ENCODE peak calls at places on chromosome 11, in seven cellular contexts. One of them, this sample, is unnamed.

GRCh38 chr11:128405693-128406364 is 181.5 kb downstream of the ETS1 start:
- DNase-seq in right atrium auricular region: no peak
- DNase-seq in heart right ventricle: no peak
- DNase-seq in IMR-90: no peak
- DNase-seq in SK-N-SH: no peak
- DNase-seq in mammary epithelial cell: no peak
- DNase-seq in GM23248: peak; percentile 49
- DNase-seq in this sample: no peak

GRCh38 chr11:74641905-74642304 is 49.5 kb downstream of the POLD3 start:
- DNase-seq in right atrium auricular region: no peak
- DNase-seq in mammary epithelial cell: no peak
- DNase-seq in IMR-90: no peak
- DNase-seq in SK-N-SH: no peak
- DNase-seq in GM23248: no peak
- DNase-seq in heart right ventricle: no peak
- DNase-seq in this sample: no peak

GRCh38 chr11:121889168-121889567 is 226.8 kb downstream of the BLID start:
- DNase-seq in GM23248: peak; percentile 72
- DNase-seq in right atrium auricular region: no peak
- DNase-seq in IMR-90: peak; percentile 41
- DNase-seq in heart right ventricle: no peak
- DNase-seq in SK-N-SH: no peak
- DNase-seq in mammary epithelial cell: no peak
- DNase-seq in this sample: peak; percentile 27

GRCh38 chr11:110311783-110312578 is 15.6 kb upstream of the RDX start:
- DNase-seq in right atrium auricular region: no peak
- DNase-seq in mammary epithelial cell: no peak
- DNase-seq in SK-N-SH: no peak
- DNase-seq in GM23248: peak; percentile 65
- DNase-seq in heart right ventricle: no peak
- DNase-seq in IMR-90: peak; percentile 75
- DNase-seq in this sample: peak; percentile 13

GRCh38 chr11:129289350-129290040 is 86.2 kb upstream of the BARX2 start:
- DNase-seq in heart right ventricle: no peak
- DNase-seq in mammary epithelial cell: no peak
- DNase-seq in SK-N-SH: no peak
- DNase-seq in IMR-90: no peak
- DNase-seq in GM23248: no peak
- DNase-seq in right atrium auricular region: no peak
- DNase-seq in this sample: no peak

GRCh38 chr11:133947298-133947905 is 9.4 kb downstream of the IGSF9B start:
- DNase-seq in right atrium auricular region: no peak
- DNase-seq in GM23248: peak; percentile 77
- DNase-seq in SK-N-SH: peak; percentile 77
- DNase-seq in IMR-90: peak; percentile 23
- DNase-seq in heart right ventricle: peak; percentile 57
- DNase-seq in mammary epithelial cell: peak; percentile 21
- DNase-seq in this sample: peak; percentile 76

GRCh38 chr11:13760115-13760514 is 91.6 kb downstream of the FAR1 start:
- DNase-seq in IMR-90: peak; percentile 6
- DNase-seq in GM23248: no peak
- DNase-seq in SK-N-SH: no peak
- DNase-seq in mammary epithelial cell: peak; percentile 36
- DNase-seq in right atrium auricular region: no peak
- DNase-seq in heart right ventricle: no peak
- DNase-seq in this sample: no peak

GRCh38 chr11:114039551-114039950 is 20.0 kb upstream of the ZBTB16 start:
- DNase-seq in GM23248: no peak
- DNase-seq in IMR-90: no peak
- DNase-seq in right atrium auricular region: no peak
- DNase-seq in heart right ventricle: no peak
- DNase-seq in SK-N-SH: no peak
- DNase-seq in mammary epithelial cell: no peak
- DNase-seq in this sample: no peak

GRCh38 chr11:86197448-86197847 is 47.1 kb upstream of the EED start:
- DNase-seq in mammary epithelial cell: no peak
- DNase-seq in IMR-90: peak; percentile 24
- DNase-seq in right atrium auricular region: no peak
- DNase-seq in GM23248: peak; percentile 37
- DNase-seq in heart right ventricle: no peak
- DNase-seq in SK-N-SH: no peak
- DNase-seq in this sample: no peak

GRCh38 chr11:6251990-6252473 is 7.6 kb upstream of the CCKBR start:
- DNase-seq in mammary epithelial cell: no peak
- DNase-seq in IMR-90: peak; percentile 85
- DNase-seq in right atrium auricular region: no peak
- DNase-seq in heart right ventricle: no peak
- DNase-seq in GM23248: peak; percentile 61
- DNase-seq in SK-N-SH: no peak
- DNase-seq in this sample: no peak

GRCh38 chr11:6474806-6475500 is 1.2 kb upstream of the TRIM3 start:
- DNase-seq in heart right ventricle: no peak
- DNase-seq in right atrium auricular region: no peak
- DNase-seq in IMR-90: peak; percentile 6
- DNase-seq in GM23248: peak; percentile 50
- DNase-seq in SK-N-SH: no peak
- DNase-seq in mammary epithelial cell: no peak
- DNase-seq in this sample: no peak

GRCh38 chr11:134861490-134862107 is 449.6 kb upstream of the B3GAT1 start:
- DNase-seq in heart right ventricle: no peak
- DNase-seq in mammary epithelial cell: no peak
- DNase-seq in right atrium auricular region: no peak
- DNase-seq in GM23248: no peak
- DNase-seq in IMR-90: no peak
- DNase-seq in SK-N-SH: no peak
- DNase-seq in this sample: no peak

GRCh38 chr11:44071157-44071556 is 5.1 kb downstream of the ACCS start:
- DNase-seq in right atrium auricular region: no peak
- DNase-seq in mammary epithelial cell: no peak
- DNase-seq in heart right ventricle: no peak
- DNase-seq in IMR-90: no peak
- DNase-seq in GM23248: no peak
- DNase-seq in SK-N-SH: no peak
- DNase-seq in this sample: no peak

GRCh38 chr11:77410076-77410827 is 63.6 kb downstream of the PAK1 start:
- DNase-seq in IMR-90: no peak
- DNase-seq in heart right ventricle: no peak
- DNase-seq in mammary epithelial cell: no peak
- DNase-seq in SK-N-SH: no peak
- DNase-seq in GM23248: no peak
- DNase-seq in right atrium auricular region: no peak
- DNase-seq in this sample: no peak

GRCh38 chr11:110428956-110429613 is 663 bp upstream of the FDX1 start:
- DNase-seq in mammary epithelial cell: no peak
- DNase-seq in SK-N-SH: no peak
- DNase-seq in heart right ventricle: no peak
- DNase-seq in GM23248: no peak
- DNase-seq in right atrium auricular region: no peak
- DNase-seq in IMR-90: no peak
- DNase-seq in this sample: no peak

DNA sequence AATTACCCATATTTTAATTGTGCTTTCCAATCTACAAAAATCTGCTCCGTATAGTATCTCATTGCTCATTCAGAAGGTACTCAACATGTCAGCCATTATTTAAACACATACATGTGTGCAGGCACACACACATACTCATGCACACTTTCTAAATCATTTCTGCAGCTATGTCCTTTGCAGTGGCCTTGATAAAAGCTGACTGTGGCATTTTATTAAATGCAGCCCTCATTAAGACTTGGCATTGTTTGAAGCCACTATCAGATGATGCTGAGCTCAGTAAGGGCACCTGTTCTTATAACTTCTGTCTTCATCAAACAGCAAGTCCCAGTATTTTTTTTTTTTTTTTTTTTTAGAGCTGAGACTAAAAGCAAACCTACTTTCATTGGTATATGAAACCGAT is 1071.9 kb upstream of the CCDC90B start:
- DNase-seq in right atrium auricular region: no peak
- DNase-seq in mammary epithelial cell: no peak
- DNase-seq in SK-N-SH: no peak
- DNase-seq in IMR-90: no peak
- DNase-seq in GM23248: no peak
- DNase-seq in heart right ventricle: no peak
- DNase-seq in this sample: no peak
- H3K36me3 ChIP-seq in right atrium auricular region: no peaks in the 10 kb centered on the region
- H3K36me3 ChIP-seq in mammary epithelial cell: no peaks in the 10 kb centered on the region
- H3K36me3 ChIP-seq in SK-N-SH: no peaks in the 10 kb centered on the region
- H3K36me3 ChIP-seq in IMR-90: no peaks in the 10 kb centered on the region
- H3K36me3 ChIP-seq in GM23248: no peaks in the 10 kb centered on the region
- H3K36me3 ChIP-seq in heart right ventricle: no peaks in the 10 kb centered on the region
- H3K36me3 ChIP-seq in this sample: no peaks in the 10 kb centered on the region

DNA sequence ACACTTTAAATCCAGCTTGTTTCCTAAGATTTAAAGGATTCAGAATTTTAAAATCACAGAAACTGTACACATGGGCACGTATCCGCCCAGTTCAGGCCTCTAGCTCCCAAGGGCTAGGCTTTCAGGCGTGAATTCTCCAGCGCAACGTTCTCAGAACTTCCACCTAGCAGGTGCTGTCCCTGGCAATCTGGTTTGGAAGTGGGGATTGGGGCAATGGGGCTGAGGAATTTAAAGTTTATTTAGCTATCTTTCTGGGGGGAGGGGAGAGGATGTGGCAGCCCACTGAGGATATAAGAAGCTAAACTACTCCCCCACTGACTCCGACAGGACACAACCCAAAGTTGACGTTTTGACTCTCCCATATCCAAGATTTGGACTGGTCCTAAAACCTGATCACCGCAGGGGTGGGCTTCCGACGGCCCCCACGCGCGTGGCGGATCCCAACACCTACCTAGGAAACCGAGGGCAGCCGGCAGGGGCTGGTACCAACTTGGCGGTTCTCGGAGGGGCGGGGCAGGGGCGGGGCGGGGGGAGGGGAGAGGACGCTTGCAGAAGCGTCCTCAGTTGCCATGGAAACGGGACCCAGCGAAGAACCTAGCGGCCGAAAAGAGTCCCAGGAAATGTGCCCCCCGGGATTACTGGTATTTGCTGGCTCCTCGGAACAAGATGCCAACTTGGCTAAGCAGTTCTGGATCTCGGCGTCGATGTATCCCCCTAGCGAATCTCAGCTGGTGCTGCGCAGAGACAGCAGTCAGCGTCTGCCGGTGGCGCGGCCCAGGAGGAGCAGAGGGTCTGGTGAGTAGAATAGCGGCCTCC is at the start of gene HOATZ:
- DNase-seq in IMR-90: no peak
- DNase-seq in right atrium auricular region: no peak
- DNase-seq in heart right ventricle: no peak
- DNase-seq in GM23248: no peak
- DNase-seq in mammary epithelial cell: no peak
- DNase-seq in SK-N-SH: peak; percentile 63
- DNase-seq in this sample: no peak
- H3K4me3 ChIP-seq in IMR-90: peak within 1 kb of the TSS; percentile 13
- H3K4me3 ChIP-seq in right atrium auricular region: peak within 1 kb of the TSS; percentile 19
- H3K4me3 ChIP-seq in heart right ventricle: no peak within 1 kb of the TSS
- H3K4me3 ChIP-seq in GM23248: no peak within 1 kb of the TSS
- H3K4me3 ChIP-seq in mammary epithelial cell: no peak within 1 kb of the TSS
- H3K4me3 ChIP-seq in SK-N-SH: no peak within 1 kb of the TSS
- H3K4me3 ChIP-seq in this sample: no peak within 1 kb of the TSS

DNA sequence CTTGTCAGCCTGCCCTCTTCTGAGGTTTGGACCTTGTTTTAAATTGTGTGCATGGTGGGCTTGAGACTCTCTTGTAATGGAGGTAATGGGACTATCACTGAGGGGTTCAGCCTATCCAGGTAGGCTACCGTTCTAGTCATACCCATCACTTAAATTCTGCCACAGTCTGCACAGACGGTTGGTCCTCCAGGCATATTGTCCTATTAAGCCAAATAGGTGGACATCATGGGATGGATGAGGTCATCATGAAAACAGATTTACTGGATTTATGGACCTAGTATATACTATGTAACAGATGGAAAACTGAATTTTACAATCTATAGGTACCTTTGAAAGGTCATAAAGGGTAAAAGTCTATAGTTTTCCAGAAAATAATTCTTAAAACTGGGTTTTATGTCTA is 9.1 kb upstream of the RBM4 start:
- DNase-seq in heart right ventricle: no peak
- DNase-seq in mammary epithelial cell: no peak
- DNase-seq in SK-N-SH: no peak
- DNase-seq in GM23248: no peak
- DNase-seq in IMR-90: no peak
- DNase-seq in right atrium auricular region: no peak
- DNase-seq in this sample: no peak
- H3K36me3 ChIP-seq in heart right ventricle: no peaks in the 10 kb centered on the region
- H3K36me3 ChIP-seq in mammary epithelial cell: peaks cover 55% of the 10 kb centered on the region
- H3K36me3 ChIP-seq in SK-N-SH: peaks cover 58% of the 10 kb centered on the region
- H3K36me3 ChIP-seq in GM23248: peaks cover 58% of the 10 kb centered on the region
- H3K36me3 ChIP-seq in IMR-90: peaks cover 60% of the 10 kb centered on the region
- H3K36me3 ChIP-seq in right atrium auricular region: peaks cover 61% of the 10 kb centered on the region
- H3K36me3 ChIP-seq in this sample: peaks cover 88% of the 10 kb centered on the region

GRCh38 chr11:73048446-73048845 is 93.7 kb downstream of the FCHSD2 start:
- DNase-seq in SK-N-SH: no peak
- DNase-seq in heart right ventricle: no peak
- DNase-seq in mammary epithelial cell: no peak
- DNase-seq in GM23248: no peak
- DNase-seq in IMR-90: no peak
- DNase-seq in right atrium auricular region: no peak
- DNase-seq in this sample: no peak

DNA sequence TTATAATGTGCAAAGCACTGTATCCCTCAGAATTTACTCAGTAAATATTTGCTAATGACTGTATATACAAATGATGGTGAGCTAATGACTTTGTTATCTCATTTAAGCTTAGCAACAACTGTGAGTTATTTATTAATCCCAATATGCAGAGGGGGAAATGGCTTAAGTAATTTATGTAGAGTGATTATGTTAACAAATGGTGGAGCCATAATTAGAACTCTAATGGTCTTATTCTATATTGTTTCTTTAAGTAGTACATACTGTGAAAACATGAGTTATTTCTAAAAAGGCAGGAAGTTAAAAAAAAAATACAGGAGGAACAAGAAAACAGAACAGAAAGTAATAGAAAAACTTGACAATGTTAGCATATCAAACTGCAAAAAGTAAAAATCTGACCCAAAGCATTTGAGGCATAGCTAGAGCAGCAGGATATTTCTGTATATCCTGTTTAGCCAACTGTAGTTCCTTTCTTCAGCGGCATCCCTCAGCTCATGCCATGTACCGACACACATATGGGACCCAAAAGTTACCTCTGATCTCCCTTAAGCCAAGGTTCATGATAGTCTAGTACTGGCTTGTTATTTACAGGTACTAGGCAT is 94.2 kb downstream of the FCHSD2 start:
- DNase-seq in SK-N-SH: no peak
- DNase-seq in GM23248: no peak
- DNase-seq in right atrium auricular region: no peak
- DNase-seq in heart right ventricle: no peak
- DNase-seq in IMR-90: no peak
- DNase-seq in mammary epithelial cell: no peak
- DNase-seq in this sample: no peak
- H3K4me3 ChIP-seq in SK-N-SH: no peak overlapping the region
- H3K4me3 ChIP-seq in GM23248: no peak overlapping the region
- H3K4me3 ChIP-seq in right atrium auricular region: no peak overlapping the region
- H3K4me3 ChIP-seq in heart right ventricle: no peak overlapping the region
- H3K4me3 ChIP-seq in IMR-90: no peak overlapping the region
- H3K4me3 ChIP-seq in mammary epithelial cell: no peak overlapping the region
- H3K4me3 ChIP-seq in this sample: no peak overlapping the region

This sample was measured in MG63.